ENCODE peak calls at places on chromosome 5, in five cellular contexts. R is IMR-90; I is effector memory CD4-positive, alpha-beta T cell; B is endodermal cell; Q is Panc1. H is an unnamed sample.

GRCh38 chr5:114362197-114362976 is 517 bp downstream of the KCNN2 start:
- DNase-seq in R (peak; percentile 38), I (no peak), B (no peak), Q (no peak), H (no peak)

GRCh38 chr5:150511641-150512367 is 3.9 kb downstream of the NDST1 start:
- DNase-seq in R (peak; percentile 80), I (no peak), B (peak; percentile 84), Q (no peak), H (no peak)

GRCh38 chr5:156409834-156410233 is 82.9 kb downstream of the SGCD start:
- DNase-seq in R (no peak), I (no peak), B (no peak), Q (no peak), H (no peak)

GRCh38 chr5:149268928-149269557 is 2.6 kb upstream of the AFAP1L1 start:
- DNase-seq in R (peak; percentile 61), I (no peak), B (no peak), Q (no peak), H (no peak)

GRCh38 chr5:163889369-163889768 is 383.9 kb downstream of the MAT2B start:
- DNase-seq in R (peak; percentile 88), I (no peak), B (no peak), Q (no peak), H (no peak)

GRCh38 chr5:143453722-143454121 is 50.2 kb upstream of the NR3C1 start:
- DNase-seq in R (no peak), I (no peak), B (no peak), Q (no peak), H (no peak)

GRCh38 chr5:126656397-126657007 is 55.8 kb downstream of the PHAX start:
- DNase-seq in R (peak; percentile 57), I (no peak), B (no peak), Q (no peak), H (no peak)

GRCh38 chr5:93579561-93580386 is 1.2 kb downstream of the NR2F1-AS1 start:
- DNase-seq in R (peak; percentile 48), I (no peak), B (peak; percentile 83), Q (no peak), H (no peak)

GRCh38 chr5:95347516-95348140 is 43.5 kb upstream of the FAM81B start:
- DNase-seq in R (no peak), I (no peak), B (no peak), Q (no peak), H (no peak)

GRCh38 chr5:88203977-88204735 is 64.5 kb downstream of the TMEM161B start:
- DNase-seq in R (peak; percentile 6), I (peak; percentile 8), B (no peak), Q (no peak), H (no peak)

GRCh38 chr5:65261499-65261898 is 220.2 kb downstream of the ADAMTS6 start:
- DNase-seq in R (no peak), I (no peak), B (no peak), Q (no peak), H (no peak)

GRCh38 chr5:7094626-7095025 is 301.3 kb upstream of the ADCY2 start:
- DNase-seq in R (no peak), I (no peak), B (peak; percentile 88), Q (no peak), H (peak; percentile 43)

GRCh38 chr5:39977231-39977630 is 552.5 kb upstream of the DAB2 start:
- DNase-seq in R (no peak), I (no peak), B (no peak), Q (no peak), H (no peak)

GRCh38 chr5:180138976-180139730 is 67.6 kb upstream of the RNF130 start:
- DNase-seq in R (no peak), I (no peak), B (peak; percentile 44), Q (no peak), H (no peak)

GRCh38 chr5:68251386-68251785 is 35.8 kb downstream of the PIK3R1 start:
- DNase-seq in R (peak; percentile 31), I (peak; percentile 16), B (peak; percentile 65), Q (no peak), H (no peak)

GRCh38 chr5:34787035-34787434 is 51.9 kb upstream of the TTC23L start:
- DNase-seq in R (no peak), I (no peak), B (no peak), Q (no peak), H (no peak)

GRCh38 chr5:151758430-151759241 is at the start of gene ATOX1:
- DNase-seq in R (peak; percentile 87), I (peak; percentile 88), B (peak; percentile 97), Q (no peak), H (no peak)

GRCh38 chr5:151155777-151156731 is 1.5 kb downstream of the ANXA6 start:
- DNase-seq in R (peak; percentile 68), I (no peak), B (peak; percentile 63), Q (no peak), H (no peak)

GRCh38 chr5:74639538-74640449 is 734 bp downstream of the ENC1 start:
- DNase-seq in R (peak; percentile 49), I (no peak), B (peak; percentile 80), Q (no peak), H (no peak)

GRCh38 chr5:109694451-109694891 is 4.7 kb downstream of the MAN2A1 start:
- DNase-seq in R (peak; percentile 76), I (no peak), B (no peak), Q (no peak), H (no peak)

GRCh38 chr5:6402939-6403338 is 24.6 kb upstream of the MED10 start:
- DNase-seq in R (no peak), I (no peak), B (no peak), Q (no peak), H (no peak)

GRCh38 chr5:148910686-148911361 is 84.4 kb downstream of the ADRB2 start:
- DNase-seq in R (peak; percentile 64), I (no peak), B (peak; percentile 44), Q (no peak), H (no peak)

GRCh38 chr5:126544087-126544740 is 50.8 kb downstream of the ALDH7A1 start:
- DNase-seq in R (peak; percentile 44), I (no peak), B (peak; percentile 78), Q (peak; percentile 32), H (no peak)

GRCh38 chr5:663436-664342 is 29.5 kb downstream of the TPPP start:
- DNase-seq in R (no peak), I (no peak), B (no peak), Q (no peak), H (no peak)

GRCh38 chr5:105898183-105898582 is 1772.6 kb downstream of the EFNA5 start:
- DNase-seq in R (no peak), I (no peak), B (no peak), Q (no peak), H (no peak)

GRCh38 chr5:168833936-168834335 is 254.8 kb upstream of the PANK3 start:
- DNase-seq in R (no peak), I (no peak), B (peak; percentile 81), Q (no peak), H (peak; percentile 37)
- H3K4me1 ChIP-seq in R (no peaks in the 10 kb centered on the region), I (no peaks in the 10 kb centered on the region), B (peaks cover 13% of the 10 kb centered on the region), Q (no peaks in the 10 kb centered on the region), H (peaks cover 1% of the 10 kb centered on the region)

DNA sequence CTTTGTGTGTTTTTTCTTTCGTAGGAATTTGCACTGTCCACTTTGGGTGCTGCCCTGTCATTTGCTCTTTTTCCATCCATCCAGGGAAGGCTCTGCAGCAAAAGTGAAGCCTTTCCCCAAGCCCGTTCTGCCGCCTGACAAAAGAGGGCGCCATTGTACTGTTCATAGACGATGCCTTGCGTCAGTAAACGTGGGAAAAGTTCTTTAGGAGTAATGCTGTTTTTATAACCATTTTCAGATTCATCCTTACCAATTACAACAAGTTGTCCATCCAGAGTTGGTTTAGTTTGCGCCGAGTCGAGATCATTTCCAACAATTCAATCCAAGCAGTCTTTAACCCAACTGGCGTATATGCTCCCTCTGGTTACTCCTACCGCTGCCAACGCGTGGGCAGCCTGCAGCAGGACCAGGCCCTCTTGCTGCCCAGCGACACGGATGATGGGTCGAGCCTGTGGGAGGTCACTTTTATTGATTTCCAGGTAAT is 34.3 kb upstream of the RPS23 start:
- DNase-seq in R (peak; percentile 83), I (no peak), B (peak; percentile 91), Q (peak; percentile 22), H (peak; percentile 57)
- H3K27ac ChIP-seq in R (no peak overlapping the region), I (no peak overlapping the region), B (no peak overlapping the region), Q (no peak overlapping the region), H (no peak overlapping the region)

DNA sequence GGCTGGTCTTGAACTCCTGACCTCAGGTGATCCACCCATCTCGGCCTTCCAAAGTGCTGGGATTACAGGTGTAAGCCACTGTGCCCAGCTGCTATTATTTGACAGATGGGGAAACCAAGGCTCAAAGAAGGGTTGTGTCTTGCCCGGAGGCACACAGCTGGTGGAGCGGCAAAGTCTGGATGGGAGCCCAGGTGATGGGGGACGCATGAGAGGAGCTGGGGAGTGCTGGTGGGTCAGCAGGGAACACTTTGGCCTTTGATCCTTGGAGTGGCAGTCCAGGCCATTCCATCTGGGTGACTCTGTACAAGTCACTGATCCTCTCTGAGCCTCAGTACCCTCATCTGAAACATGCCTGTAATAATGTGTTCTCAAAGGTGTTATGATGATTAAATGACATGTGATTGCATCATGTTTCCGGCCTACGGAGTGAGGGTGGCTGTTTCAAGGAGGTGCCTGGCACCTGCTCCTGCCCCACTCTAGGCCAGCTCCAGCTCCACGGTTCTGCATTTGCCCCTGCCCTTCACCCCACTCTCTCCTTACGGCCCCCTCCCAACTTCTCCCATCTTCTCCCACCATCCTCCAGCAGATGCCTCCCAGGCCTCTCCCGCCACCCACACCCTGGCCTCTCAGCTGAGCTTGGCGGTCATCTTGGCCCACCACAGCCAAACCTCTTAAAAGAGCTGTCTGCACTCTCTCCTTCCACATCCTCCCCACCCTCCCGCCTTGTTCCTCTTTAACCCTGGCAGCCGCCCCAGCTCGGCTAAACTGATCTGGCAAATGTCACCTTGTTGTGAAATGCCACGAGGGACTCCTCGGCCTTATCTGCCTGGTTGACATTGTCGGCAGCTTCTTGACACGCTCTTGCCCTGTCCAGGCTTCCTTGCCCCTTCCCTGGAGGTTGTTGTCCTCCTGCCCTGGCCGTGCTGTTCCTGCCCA is 5.5 kb upstream of the DBN1 start:
- DNase-seq in R (peak; percentile 66), I (no peak), B (peak; percentile 62), Q (no peak), H (no peak)
- H3K4me1 ChIP-seq in R (peaks cover 24% of the 10 kb centered on the region), I (no peaks in the 10 kb centered on the region), B (peaks cover 7% of the 10 kb centered on the region), Q (peaks cover 5% of the 10 kb centered on the region), H (peaks cover 9% of the 10 kb centered on the region)

DNA sequence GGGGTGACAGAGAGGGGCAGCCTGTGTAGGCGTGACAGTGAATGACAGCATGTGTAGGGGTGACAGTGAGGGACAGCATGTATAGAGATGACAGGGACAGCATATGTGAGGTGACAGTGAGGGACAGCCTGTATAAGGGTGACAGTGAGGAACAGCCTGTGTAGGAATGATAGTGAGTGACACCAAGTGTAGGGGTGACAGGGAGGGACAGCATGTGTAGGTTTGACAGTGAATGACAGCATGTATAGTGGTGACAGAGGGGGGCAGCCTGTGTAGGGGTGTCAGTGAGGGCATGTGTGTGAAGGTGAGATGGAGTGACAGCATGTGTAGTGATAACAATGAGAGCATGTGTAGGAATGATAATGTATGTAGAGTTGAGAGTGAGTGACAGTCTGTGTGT is 8.7 kb upstream of the GAPT start:
- DNase-seq in R (no peak), I (no peak), B (no peak), Q (no peak), H (no peak)
- H3K27ac ChIP-seq in R (no peak overlapping the region), I (no peak overlapping the region), B (no peak overlapping the region), Q (no peak overlapping the region), H (no peak overlapping the region)

DNA sequence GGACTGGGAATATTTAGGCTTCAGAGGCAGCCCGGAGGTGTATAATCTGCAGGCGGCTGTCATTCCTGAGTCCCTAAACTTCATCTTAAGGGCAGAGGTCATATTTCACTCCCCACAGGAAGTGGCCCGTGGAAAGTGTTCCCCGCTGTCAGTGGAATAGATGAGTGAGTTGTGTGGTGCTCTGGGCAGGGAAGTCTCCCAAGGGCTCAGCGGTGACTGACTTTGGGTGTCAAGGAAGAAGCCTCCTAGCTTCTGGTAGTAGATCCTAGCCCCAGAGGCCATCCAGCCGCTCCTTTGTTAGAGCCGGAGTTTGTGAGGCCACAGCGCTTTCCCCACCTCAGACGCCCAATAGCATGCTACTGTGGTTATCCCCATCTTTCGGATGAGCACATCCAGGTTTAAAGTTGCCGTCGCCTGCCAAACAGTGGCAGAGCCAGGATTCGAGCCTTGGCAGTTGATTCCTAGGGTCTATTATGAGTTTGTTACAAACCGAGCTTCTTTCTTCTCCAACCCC is 38.9 kb upstream of the TIFAB start:
- DNase-seq in R (no peak), I (no peak), B (no peak), Q (no peak), H (no peak)
- H3K4me1 ChIP-seq in R (peaks cover 15% of the 10 kb centered on the region), I (no peaks in the 10 kb centered on the region), B (peaks cover 6% of the 10 kb centered on the region), Q (no peaks in the 10 kb centered on the region), H (peaks cover 18% of the 10 kb centered on the region)

H was measured in iPS DF 6.9.